ENCODE peak calls at places on chromosome 22, in nine cellular contexts. B is GM12891, U is GM12892, H is A549, X is K562, W is adrenal gland, K is right lobe of liver, P is heart left ventricle, M is H54. Z is an unnamed sample.

GRCh38 chr22:19067696-19068348 is 54.4 kb downstream of the DGCR2 start:
- DNase-seq in B (no peak), P (no peak), H (no peak), X (no peak), U (no peak), K (no peak), W (no peak), M (no peak), Z (no peak)

GRCh38 chr22:24554316-24555159 is at the start of gene GUCD1:
- DNase-seq in M (peak), P (peak), U (no peak), W (peak), B (no peak), K (peak), X (no peak), H (no peak), Z (peak)

GRCh38 chr22:33000342-33001280 is 57.6 kb downstream of the SYN3 start:
- DNase-seq in B (no peak), P (peak), M (peak), H (peak), U (no peak), X (peak), K (peak), W (peak), Z (peak)

GRCh38 chr22:46071451-46072029 is 78.8 kb upstream of the PPARA start:
- DNase-seq in W (peak), P (peak), H (no peak), M (no peak), X (no peak), B (no peak), U (no peak), K (peak), Z (no peak)

GRCh38 chr22:44451016-44451415 is 47.0 kb downstream of the RTL6 start:
- DNase-seq in K (peak), P (no peak), X (no peak), M (no peak), W (no peak), H (no peak), U (no peak), B (no peak), Z (no peak)

GRCh38 chr22:23226497-23226850 is 46.2 kb downstream of the BCR start:
- DNase-seq in W (no peak), M (no peak), P (no peak), K (no peak), B (no peak), U (no peak), X (no peak), H (no peak), Z (no peak)

GRCh38 chr22:26172389-26172990 is 3.2 kb downstream of the SEZ6L start:
- DNase-seq in W (peak), P (no peak), X (peak), B (peak), K (peak), H (peak), M (peak), U (peak), Z (peak)

GRCh38 chr22:46585340-46586122 is 34.7 kb upstream of the GRAMD4 start:
- DNase-seq in P (no peak), M (no peak), U (no peak), X (no peak), B (no peak), H (no peak), K (no peak), W (no peak), Z (no peak)

GRCh38 chr22:23204541-23205157 is 24.3 kb downstream of the BCR start:
- DNase-seq in M (no peak), W (peak), B (no peak), U (no peak), P (peak), X (no peak), H (no peak), K (peak), Z (no peak)

GRCh38 chr22:39496131-39496838 is 5.8 kb upstream of the MIEF1 start:
- DNase-seq in M (peak), B (no peak), K (peak), U (no peak), P (peak), X (peak), W (peak), H (peak), Z (peak)

GRCh38 chr22:23622634-23623033 is 9.5 kb downstream of the DRICH1 start:
- DNase-seq in X (no peak), U (no peak), K (no peak), M (no peak), P (no peak), H (no peak), W (no peak), B (no peak), Z (no peak)

GRCh38 chr22:34102633-34103032 is 182.4 kb upstream of the LARGE1 start:
- DNase-seq in P (no peak), X (no peak), W (no peak), K (no peak), B (no peak), H (no peak), M (no peak), U (no peak), Z (no peak)

GRCh38 chr22:42617155-42617983 is 2.7 kb upstream of the POLDIP3 start:
- DNase-seq in K (no peak), W (no peak), H (no peak), P (no peak), M (no peak), U (no peak), X (no peak), B (no peak), Z (no peak)

GRCh38 chr22:42612336-42612735 is 2.3 kb downstream of the POLDIP3 start:
- DNase-seq in H (no peak), X (no peak), B (no peak), U (no peak), W (no peak), K (no peak), P (no peak), M (no peak), Z (no peak)

GRCh38 chr22:42615092-42615859 is 593 bp upstream of the POLDIP3 start:
- DNase-seq in H (peak), P (peak), X (peak), W (peak), B (peak), U (peak), M (peak), K (peak), Z (peak)

GRCh38 chr22:42613869-42614268 is 814 bp downstream of the POLDIP3 start:
- DNase-seq in K (no peak), W (peak), P (no peak), M (no peak), H (no peak), X (peak), B (no peak), U (no peak), Z (no peak)

DNA sequence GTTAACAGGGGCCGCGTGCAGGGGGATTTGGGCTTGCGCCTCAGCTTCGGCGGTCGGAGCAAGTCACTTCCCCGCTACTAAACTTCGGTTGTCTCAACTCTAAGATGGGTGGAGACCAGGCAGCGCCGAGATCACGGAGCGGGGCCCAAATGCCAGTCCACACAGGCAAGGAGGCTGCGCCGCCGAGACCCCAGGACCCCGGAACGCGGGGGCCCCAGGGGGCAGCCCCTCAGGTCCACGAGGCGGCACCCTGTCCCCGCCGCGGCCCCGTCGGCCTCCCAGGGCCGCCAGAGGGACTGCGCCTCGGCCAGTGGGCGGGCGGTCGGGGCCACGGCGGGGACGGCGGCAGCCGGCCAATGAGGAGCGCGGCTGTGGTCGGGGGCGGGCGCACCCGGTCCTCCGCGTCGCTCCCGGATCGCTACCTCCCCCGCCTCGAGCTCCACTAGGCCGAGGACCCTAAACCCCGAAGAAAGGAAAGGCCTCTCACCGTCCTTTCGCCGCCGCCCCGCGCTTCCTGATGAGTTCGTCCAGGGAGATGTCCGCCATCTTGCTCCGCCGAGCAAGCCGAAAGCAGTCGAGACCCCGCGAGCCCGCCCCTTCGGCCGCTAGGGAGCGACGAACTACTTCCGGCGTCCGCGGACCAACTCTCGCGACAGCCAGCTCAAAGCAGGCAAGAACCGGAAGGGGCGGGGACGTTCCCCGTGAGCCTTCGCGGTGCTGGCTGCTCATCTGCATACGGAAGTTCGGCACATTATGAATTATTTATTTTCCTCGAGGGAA is at the start of gene POLDIP3:
- DNase-seq in K (peak), X (peak), U (peak), P (peak), H (peak), W (peak), B (peak), M (peak), Z (peak)
- TF ChIP-seq POLR2A in K (peak), X (no peak), U (peak), P (peak), H (peak), W (peak), B (peak), M (peak), Z (no peak)

GRCh38 chr22:29387921-29388758 is at the start of gene AP1B1:
- DNase-seq in B (peak), K (peak), X (peak), H (peak), M (peak), P (peak), U (peak), W (peak), Z (peak)
- TF ChIP-seq POLR2A in B (peak), K (peak), X (peak), H (peak), M (peak), P (peak), U (peak), W (peak), Z (peak)

DNA sequence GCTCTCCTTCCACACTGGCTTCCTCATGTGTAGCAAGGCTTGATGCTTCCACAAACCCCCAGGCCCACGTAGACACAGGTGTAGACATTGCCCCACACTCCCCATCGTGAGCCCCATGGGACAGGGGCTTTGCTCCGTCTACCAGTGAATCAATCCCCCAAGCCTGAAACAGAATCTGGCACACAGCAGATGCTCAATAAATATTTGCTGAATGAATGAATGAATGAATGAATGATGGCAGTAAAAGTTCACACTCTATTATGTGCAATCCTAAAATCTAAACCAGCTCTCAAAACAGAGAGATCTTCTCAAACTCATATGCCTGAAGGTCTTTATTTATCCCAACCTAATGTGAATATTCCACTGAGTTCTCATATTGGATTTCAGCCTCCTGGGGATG is 69.9 kb downstream of the MN1 start:
- DNase-seq in W (no peak), P (no peak), M (no peak), H (no peak), K (no peak), B (no peak), X (no peak), U (no peak), Z (no peak)
- TF ChIP-seq POLR2A in W (no peak), P (no peak), M (no peak), H (no peak), K (no peak), B (no peak), X (no peak), U (no peak), Z (no peak)

GRCh38 chr22:37904572-37905533 is 1.2 kb upstream of the MICALL1 start:
- DNase-seq in W (peak), X (peak), U (no peak), H (peak), M (peak), K (peak), P (peak), B (no peak), Z (peak)
- TF ChIP-seq POLR2A in W (peak), X (peak), U (no peak), H (no peak), M (no peak), K (no peak), P (peak), B (no peak), Z (no peak)

DNA sequence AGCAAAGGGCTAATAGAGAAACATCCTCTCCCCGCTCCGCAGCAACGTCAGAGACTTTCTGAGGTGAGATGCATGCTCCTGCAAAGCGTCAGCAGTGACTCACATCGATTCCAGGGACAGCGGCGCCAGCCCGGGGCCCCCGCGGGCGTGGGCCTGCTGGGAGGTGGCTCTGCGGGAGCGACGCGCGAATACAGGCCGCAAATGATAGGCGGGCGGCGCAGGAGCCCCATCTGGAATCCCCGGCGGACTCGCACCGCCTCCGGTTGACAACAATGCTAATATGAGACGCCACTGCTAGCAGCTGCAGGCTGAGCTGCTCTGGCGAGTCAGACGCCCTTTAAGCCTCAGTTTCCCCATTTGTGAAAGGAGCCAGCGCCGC is 557 bp downstream of the RANGAP1 start:
- DNase-seq in B (peak), P (peak), U (peak), X (peak), M (peak), W (peak), K (no peak), H (no peak), Z (peak)
- TF ChIP-seq POLR2A in B (no peak), P (no peak), U (peak), X (peak), M (no peak), W (peak), K (no peak), H (no peak), Z (no peak)